ENCODE peak calls at places on chromosome 17, in eight cellular contexts. S is cardiac muscle cell; P is endodermal cell; Z is mucosa of gallbladder; Q is activated T-cell treated with anti-CD3 and anti-CD28 coated beads, Interleukin-2, amount 50 U/mL, for 4 hours; G is stomach; L is neural crest cell; W is left ventricle myocardium inferior. B is an unnamed sample.

GRCh38 chr17:42698736-42699414 is 16.5 kb downstream of the CNTNAP1 start:
- DNase-seq in S (peak), P (peak), Z (no peak), Q (no peak), G (no peak), L (no peak), W (peak), B (peak)

GRCh38 chr17:43984521-43984920 is 19.9 kb upstream of the NAGS start:
- DNase-seq in S (no peak), P (peak), Z (no peak), Q (no peak), G (no peak), L (no peak), W (no peak), B (no peak)

GRCh38 chr17:82883461-82884031 is 43.7 kb upstream of the ZNF750 start:
- DNase-seq in S (no peak), P (no peak), Z (no peak), Q (no peak), G (no peak), L (no peak), W (no peak), B (peak)

GRCh38 chr17:76264425-76264754 is 758 bp upstream of the UBALD2 start:
- DNase-seq in S (no peak), P (no peak), Z (no peak), Q (no peak), G (no peak), L (no peak), W (no peak), B (no peak)

GRCh38 chr17:28846231-28846630 is 3.6 kb upstream of the FAM222B start:
- DNase-seq in S (no peak), P (no peak), Z (no peak), Q (peak), G (no peak), L (no peak), W (no peak), B (no peak)

GRCh38 chr17:40777971-40778370 is 4.4 kb downstream of the KRT27 start:
- DNase-seq in S (no peak), P (no peak), Z (no peak), Q (no peak), G (no peak), L (no peak), W (no peak), B (no peak)

GRCh38 chr17:68792873-68793272 is 162.3 kb downstream of the ABCA8 start:
- DNase-seq in S (no peak), P (no peak), Z (no peak), Q (no peak), G (no peak), L (no peak), W (no peak), B (no peak)

GRCh38 chr17:9427460-9428315 is 147.9 kb downstream of the STX8 start:
- DNase-seq in S (no peak), P (peak), Z (no peak), Q (no peak), G (no peak), L (no peak), W (peak), B (no peak)

B was measured in right cardiac atrium.